ENCODE peak calls at places on chromosomes 7 and 10, in six cellular contexts. I is naive thymus-derived CD8-positive, alpha-beta T cell; Y is activated gamma-delta T cell; M is germinal center; P is nucleus accumbens; D is AG04449. T is an unnamed sample.

GRCh38 chr10:128859738-128860386 is 607.2 kb upstream of the MGMT start:
- DNase-seq in I (no peak), P (no peak), D (no peak), M (peak), Y (no peak), T (peak)

GRCh38 chr7:134613623-134614347 is 32.9 kb upstream of the BPGM start:
- DNase-seq in D (peak), I (no peak), Y (no peak), M (no peak), P (no peak), T (no peak)

GRCh38 chr7:50660040-50660829 is 95.0 kb upstream of the DDC start:
- DNase-seq in I (peak), D (no peak), M (peak), P (no peak), Y (peak), T (no peak)

GRCh38 chr10:133438711-133439273 is 14.4 kb upstream of the SPRN start:
- DNase-seq in Y (no peak), D (no peak), I (no peak), M (peak), P (no peak), T (no peak)

GRCh38 chr7:367351-367841 is 77.4 kb downstream of the FOXL3 start:
- DNase-seq in M (no peak), Y (no peak), P (no peak), D (no peak), I (no peak), T (no peak)

GRCh38 chr10:96832721-96833219 is 672 bp downstream of the LCOR start:
- DNase-seq in P (peak), D (no peak), Y (peak), M (peak), I (peak), T (peak)

GRCh38 chr7:135445690-135446089 is 64.2 kb downstream of the CNOT4 start:
- DNase-seq in M (no peak), P (no peak), I (no peak), Y (no peak), D (no peak), T (no peak)

GRCh38 chr10:102230861-102231356 is 4.8 kb downstream of the ELOVL3 start:
- DNase-seq in D (no peak), Y (peak), M (peak), I (peak), P (no peak), T (peak)

GRCh38 chr7:155737590-155737989 is 74.7 kb downstream of the SHH start:
- DNase-seq in Y (no peak), M (no peak), I (no peak), P (no peak), D (no peak), T (no peak)

GRCh38 chr10:59582058-59582457 is 127.6 kb downstream of the SLC16A9 start:
- DNase-seq in M (no peak), Y (no peak), D (no peak), I (no peak), P (no peak), T (no peak)

GRCh38 chr7:140745654-140746053 is 49.1 kb downstream of the NDUFB2 start:
- DNase-seq in M (no peak), D (no peak), I (no peak), Y (no peak), P (no peak), T (no peak)

GRCh38 chr7:72109566-72109965 is 302.6 kb downstream of the CALN1 start:
- DNase-seq in P (no peak), M (no peak), D (no peak), Y (no peak), I (no peak), T (no peak)

GRCh38 chr10:73584737-73585136 is 6.4 kb downstream of the USP54 start:
- DNase-seq in M (no peak), I (no peak), P (no peak), D (no peak), Y (no peak), T (no peak)

GRCh38 chr10:62231371-62231770 is 37.3 kb downstream of the RTKN2 start:
- DNase-seq in D (peak), M (no peak), Y (no peak), I (no peak), P (no peak), T (no peak)

GRCh38 chr10:104028146-104028545 is 57.5 kb downstream of the COL17A1 start:
- DNase-seq in D (no peak), P (peak), M (no peak), Y (no peak), I (no peak), T (no peak)

GRCh38 chr7:1569016-1569415 is 816 bp downstream of the PSMG3 start:
- DNase-seq in Y (no peak), M (no peak), P (no peak), I (no peak), D (no peak), T (peak)

GRCh38 chr10:105292236-105292635 is 651.1 kb downstream of the SORCS3 start:
- DNase-seq in P (no peak), D (no peak), M (no peak), Y (no peak), I (no peak), T (no peak)

GRCh38 chr10:4515711-4516110 is 310.3 kb upstream of the AKR1E2 start:
- DNase-seq in P (no peak), Y (no peak), D (no peak), M (no peak), I (no peak), T (no peak)

GRCh38 chr7:2259480-2259879 is 17.5 kb downstream of the NUDT1 start:
- DNase-seq in P (no peak), M (no peak), D (no peak), Y (no peak), I (no peak), T (no peak)

GRCh38 chr10:102235598-102235920 is 5.8 kb downstream of the PITX3 start:
- DNase-seq in I (no peak), P (no peak), Y (no peak), D (no peak), M (no peak), T (no peak)

GRCh38 chr7:139088268-139088667 is 21.3 kb downstream of the ZC3HAV1 start:
- DNase-seq in D (no peak), I (no peak), P (no peak), M (no peak), Y (no peak), T (no peak)

GRCh38 chr7:101522021-101522420 is 107.1 kb downstream of the MYL10 start:
- DNase-seq in Y (no peak), D (no peak), I (no peak), P (no peak), M (no peak), T (no peak)

GRCh38 chr10:79178614-79179403 is 110.0 kb downstream of the ZMIZ1 start:
- DNase-seq in D (no peak), I (no peak), Y (no peak), M (no peak), P (peak), T (no peak)

GRCh38 chr10:11115337-11115736 is 97.7 kb downstream of the CELF2 start:
- DNase-seq in P (no peak), D (no peak), Y (no peak), M (no peak), I (no peak), T (no peak)

GRCh38 chr10:5563991-5564536 is 39.3 kb downstream of the CALML3 start:
- DNase-seq in M (no peak), D (peak), Y (no peak), I (peak), P (no peak), T (no peak)

GRCh38 chr10:36345770-36346169 is 703.7 kb upstream of the FZD8 start:
- DNase-seq in P (no peak), I (no peak), D (no peak), M (no peak), Y (no peak), T (no peak)

GRCh38 chr10:88652621-88653020 is 11.6 kb upstream of the LIPF start:
- DNase-seq in Y (no peak), P (no peak), M (no peak), D (no peak), I (no peak), T (no peak)

GRCh38 chr7:46715579-46715978 is 794.5 kb upstream of the IGFBP3 start:
- DNase-seq in P (no peak), Y (no peak), I (no peak), D (no peak), M (no peak), T (no peak)

GRCh38 chr10:121611431-121612159 is 13.4 kb upstream of the FGFR2 start:
- DNase-seq in P (no peak), D (no peak), M (no peak), Y (no peak), I (no peak), T (no peak)

GRCh38 chr7:43625453-43625852 is 42.5 kb downstream of the STK17A start:
- DNase-seq in Y (no peak), D (no peak), I (peak), M (no peak), P (no peak), T (no peak)

GRCh38 chr10:76811430-76811829 is 826.2 kb downstream of the KCNMA1 start:
- DNase-seq in M (no peak), P (no peak), D (no peak), I (no peak), Y (no peak), T (no peak)

GRCh38 chr10:14545827-14546226 is 215.1 kb upstream of the FRMD4A start:
- DNase-seq in D (peak), M (no peak), Y (no peak), P (no peak), I (no peak), T (no peak)

GRCh38 chr7:22173884-22174573 is 182.9 kb downstream of the RAPGEF5 start:
- DNase-seq in D (no peak), I (peak), Y (no peak), M (no peak), P (no peak), T (no peak)

GRCh38 chr7:75849573-75849972 is 29.3 kb upstream of the RHBDD2 start:
- DNase-seq in P (no peak), I (no peak), Y (no peak), M (no peak), D (no peak), T (no peak)

GRCh38 chr7:151551820-151552219 is 32.1 kb upstream of the RHEB start:
- DNase-seq in Y (no peak), P (no peak), I (no peak), M (no peak), D (no peak), T (peak)

GRCh38 chr10:70892631-70893030 is 4.3 kb upstream of the PCBD1 start:
- DNase-seq in P (no peak), M (no peak), I (no peak), Y (no peak), D (no peak), T (no peak)

GRCh38 chr10:60114765-60115586 is 208.6 kb upstream of the CCDC6 start:
- DNase-seq in D (peak), M (peak), Y (no peak), I (peak), P (no peak), T (no peak)

GRCh38 chr10:66591865-66592264 is 334.0 kb upstream of the LRRTM3 start:
- DNase-seq in D (peak), I (no peak), M (no peak), Y (no peak), P (no peak), T (no peak)

GRCh38 chr7:111564078-111564477 is 1.8 kb upstream of the IMMP2L start:
- DNase-seq in D (no peak), I (no peak), M (no peak), Y (no peak), P (no peak), T (no peak)

T was measured in SHP77.